ENCODE peak calls at places on chromosomes 3 and 15, in four cellular contexts. T is HTR-8/SVneo, H is GM04504, F is HL-60. E is an unnamed sample.

GRCh38 chr3:29618395-29619291 is 337.8 kb downstream of the RBMS3 start:
- DNase-seq in F (no peak), T (no peak), H (no peak), E (no peak)

GRCh38 chr3:139117883-139118760 is 73.4 kb upstream of the PRR23C start:
- DNase-seq in H (no peak), T (no peak), F (no peak), E (no peak)

GRCh38 chr15:68368731-68369435 is 63.1 kb downstream of the ITGA11 start:
- DNase-seq in F (no peak), T (no peak), H (no peak), E (no peak)

GRCh38 chr15:44713006-44713966 is 2.0 kb downstream of the B2M start:
- DNase-seq in F (no peak), H (no peak), T (no peak), E (no peak)

GRCh38 chr3:124775776-124776336 is 45.6 kb downstream of the UMPS start:
- DNase-seq in T (no peak), F (no peak), H (no peak), E (no peak)

GRCh38 chr15:48800811-48801460 is 9.9 kb downstream of the CEP152 start:
- DNase-seq in F (peak), H (no peak), T (no peak), E (no peak)

GRCh38 chr3:8938021-8938420 is 25.3 kb downstream of the RAD18 start:
- DNase-seq in H (no peak), F (no peak), T (peak), E (no peak)

GRCh38 chr3:151838574-151839312 is 24.8 kb downstream of the AADAC start:
- DNase-seq in F (peak), T (peak), H (peak), E (peak)

GRCh38 chr3:12588674-12589054 is 31.8 kb downstream of the MKRN2 start:
- DNase-seq in T (no peak), H (no peak), F (no peak), E (no peak)

GRCh38 chr3:117165611-117166051 is 456.1 kb downstream of the TUSC7 start:
- DNase-seq in H (no peak), T (no peak), F (no peak), E (peak)

GRCh38 chr3:133880287-133880686 is 15.4 kb downstream of the RAB6B start:
- DNase-seq in T (no peak), F (no peak), H (no peak), E (no peak)

GRCh38 chr3:127112796-127113570 is 79.9 kb upstream of the PRR23E start:
- DNase-seq in H (no peak), F (no peak), T (no peak), E (no peak)

GRCh38 chr3:72482589-72483249 is 365.5 kb downstream of the SHQ1 start:
- DNase-seq in F (peak), T (peak), H (peak), E (peak)

GRCh38 chr3:14820156-14820555 is 1.4 kb downstream of the FGD5 start:
- DNase-seq in H (no peak), F (no peak), T (no peak), E (no peak)

GRCh38 chr15:69609176-69609575 is 156.6 kb downstream of the RPLP1 start:
- DNase-seq in F (no peak), H (peak), T (no peak), E (no peak)

GRCh38 chr3:170257145-170257544 is 34.9 kb downstream of the PRKCI start:
- DNase-seq in F (no peak), H (no peak), T (no peak), E (no peak)

GRCh38 chr3:42300013-42300412 is 34.0 kb upstream of the CCK start:
- DNase-seq in H (peak), F (peak), T (peak), E (peak)

E was measured in RWPE1.